ENCODE peak calls at places on chromosomes 2 and 18, in four cellular contexts. R is kidney, E is lower lobe of right lung, W is ovary. V is an unnamed sample.

GRCh38 chr2:127657232-127657595 is 11.3 kb downstream of the GPR17 start:
- DNase-seq in R (peak), E (peak), W (no peak), V (no peak)

GRCh38 chr18:7778181-7778580 is 211.1 kb downstream of the PTPRM start:
- DNase-seq in W (no peak), R (no peak), E (no peak), V (no peak)

GRCh38 chr2:28276076-28276618 is 116.5 kb upstream of the FOSL2 start:
- DNase-seq in E (no peak), W (no peak), R (no peak), V (peak)

GRCh38 chr18:33181016-33181415 is 259.5 kb downstream of the CCDC178 start:
- DNase-seq in W (no peak), E (no peak), R (no peak), V (no peak)

GRCh38 chr18:23916338-23916737 is 98.2 kb upstream of the TTC39C start:
- DNase-seq in R (no peak), W (no peak), E (no peak), V (no peak)

GRCh38 chr2:118457956-118458355 is 369.7 kb downstream of the INSIG2 start:
- DNase-seq in R (no peak), E (no peak), W (no peak), V (no peak)

GRCh38 chr2:11698009-11698922 is 28.3 kb upstream of the NTSR2 start:
- DNase-seq in E (peak), W (peak), R (peak), V (no peak)

GRCh38 chr2:219737270-219737691 is 109.9 kb downstream of the SLC4A3 start:
- DNase-seq in R (no peak), E (no peak), W (peak), V (no peak)

GRCh38 chr18:79393181-79393598 is 2.5 kb upstream of the NFATC1 start:
- DNase-seq in W (no peak), R (peak), E (no peak), V (no peak)

GRCh38 chr2:218516614-218517013 is 51.5 kb downstream of the USP37 start:
- DNase-seq in E (no peak), W (no peak), R (no peak), V (no peak)

GRCh38 chr2:187475499-187476248 is 27.6 kb upstream of the CALCRL start:
- DNase-seq in R (no peak), W (no peak), E (no peak), V (no peak)

GRCh38 chr2:205808493-205809121 is 126.3 kb downstream of the NRP2 start:
- DNase-seq in R (no peak), E (no peak), W (no peak), V (no peak)

GRCh38 chr2:127106457-127106997 is 427 bp downstream of the BIN1 start:
- DNase-seq in E (no peak), R (peak), W (peak), V (peak)

GRCh38 chr2:62565309-62565908 is 59.4 kb upstream of the TMEM17 start:
- DNase-seq in E (no peak), W (no peak), R (no peak), V (no peak)

GRCh38 chr2:43429366-43429765 is 166.5 kb downstream of the THADA start:
- DNase-seq in W (no peak), E (no peak), R (no peak), V (no peak)

GRCh38 chr2:83665894-83666293 is 793.2 kb downstream of the SUCLG1 start:
- DNase-seq in R (no peak), E (no peak), W (no peak), V (no peak)

GRCh38 chr18:13796515-13796914 is 27.4 kb upstream of the MC5R start:
- DNase-seq in R (no peak), E (no peak), W (no peak), V (no peak)

GRCh38 chr2:216486708-216487107 is 11.9 kb upstream of the RPL37A start:
- DNase-seq in E (no peak), R (no peak), W (no peak), V (no peak)

GRCh38 chr2:36698978-36699377 is 2.5 kb downstream of the VIT start:
- DNase-seq in E (no peak), W (no peak), R (no peak), V (no peak)

GRCh38 chr2:36696533-36696932 is at the start of gene VIT:
- DNase-seq in W (no peak), R (no peak), E (no peak), V (no peak)

GRCh38 chr2:36697424-36698066 is 1.0 kb downstream of the VIT start:
- DNase-seq in E (no peak), R (no peak), W (no peak), V (no peak)

GRCh38 chr2:36693825-36694224 is 2.7 kb upstream of the VIT start:
- DNase-seq in E (no peak), R (no peak), W (no peak), V (no peak)

DNA sequence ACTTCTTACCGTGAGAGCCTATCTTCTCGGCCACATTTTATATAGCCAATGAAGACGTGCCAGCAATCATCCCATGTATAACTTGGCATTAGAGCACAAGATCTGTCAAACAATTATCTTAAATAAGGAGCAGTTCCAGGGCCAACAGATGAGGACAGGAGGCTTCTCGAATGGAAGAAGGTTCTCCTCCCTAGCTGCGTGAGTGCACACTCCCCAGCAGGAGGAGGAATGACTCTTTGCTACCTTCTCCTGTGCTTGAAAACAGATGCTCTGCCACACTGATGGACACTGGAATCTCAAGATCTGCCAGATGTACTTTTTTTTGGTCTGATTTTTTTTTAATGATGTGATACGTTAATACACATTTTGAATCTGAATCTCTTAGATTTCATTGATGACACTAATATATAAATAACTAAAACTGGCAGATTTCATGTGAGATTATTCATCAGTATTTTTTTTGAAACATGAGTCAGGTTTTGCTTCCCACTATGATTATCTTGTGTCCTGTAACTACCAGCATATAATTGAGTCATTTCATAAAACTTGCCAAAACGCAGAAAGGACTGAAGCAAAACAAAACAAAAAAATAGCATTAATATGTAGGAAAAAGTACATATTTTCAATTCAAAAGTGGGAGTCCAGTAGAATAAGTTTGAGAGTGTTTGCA is 626 bp upstream of the VIT start:
- DNase-seq in W (no peak), R (no peak), E (no peak), V (no peak)
- TF ChIP-seq CTCF in W (peak), R (no peak), E (no peak), V (no peak)

DNA sequence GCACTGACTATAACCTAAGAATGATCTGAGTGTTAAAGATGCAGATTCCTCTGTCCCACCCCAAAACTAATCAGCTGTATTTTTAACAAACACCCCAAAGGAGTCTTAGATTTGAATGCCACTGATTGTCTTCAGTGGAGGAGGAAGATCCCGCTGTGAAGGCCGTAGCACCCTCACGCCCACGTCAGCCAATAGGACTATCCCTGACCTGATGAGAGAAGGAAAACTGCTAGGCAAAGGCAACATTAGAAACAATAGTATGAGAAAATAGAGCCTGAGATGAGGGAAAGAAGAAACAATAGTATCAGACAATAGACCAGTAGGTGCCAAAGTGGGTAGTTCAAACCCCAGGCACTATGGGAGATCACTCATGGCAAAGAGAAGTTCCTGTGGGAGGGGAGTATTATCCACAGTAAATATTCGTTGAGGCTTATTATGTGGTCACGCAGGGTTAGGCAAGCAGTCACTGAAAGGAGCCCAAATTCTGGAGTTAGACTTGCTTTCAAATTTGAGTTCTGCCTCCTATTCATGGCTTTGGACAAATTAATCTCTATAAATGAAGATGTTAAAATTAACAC is 2.8 kb downstream of the PCBP1 start:
- DNase-seq in E (no peak), R (no peak), W (no peak), V (no peak)
- TF ChIP-seq CTCF in E (no peak), R (no peak), W (no peak), V (no peak)

GRCh38 chr2:181570833-181571661 is 85.9 kb downstream of the CERKL start:
- DNase-seq in E (no peak), W (no peak), R (no peak), V (no peak)
- TF ChIP-seq CTCF in E (peak), W (no peak), R (no peak), V (no peak)

DNA sequence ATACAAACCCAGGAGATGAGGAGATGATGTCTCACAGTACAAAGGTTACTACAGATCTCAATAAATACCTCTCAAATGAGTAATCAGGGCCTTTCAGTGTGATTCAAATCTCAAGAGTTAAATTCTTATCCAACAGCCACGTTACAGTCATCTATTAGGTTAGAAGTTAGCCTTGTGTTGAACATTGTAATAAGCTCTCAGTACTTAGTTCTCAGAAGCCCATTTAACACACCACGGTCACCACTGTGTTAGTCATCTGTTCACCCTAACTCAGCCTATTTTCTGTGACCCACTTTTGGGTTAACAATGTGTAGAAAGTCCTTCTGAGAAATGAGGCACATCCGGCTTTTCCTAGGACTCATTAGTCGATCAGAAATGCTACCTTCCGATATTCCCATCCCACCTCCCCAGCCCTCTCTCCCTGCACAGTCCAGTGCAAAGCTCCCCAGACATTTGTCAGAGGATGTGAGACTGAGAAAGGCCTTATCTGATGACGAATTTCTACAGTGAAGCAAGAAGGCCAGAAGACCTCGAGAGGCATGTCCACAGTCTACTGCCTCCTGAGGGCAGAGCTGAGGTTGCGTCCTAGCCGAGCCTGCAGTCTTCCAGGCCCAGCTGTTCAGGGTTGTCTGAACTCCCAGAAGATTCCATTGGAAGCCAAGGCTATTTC is 92.5 kb downstream of the ACTR2 start:
- DNase-seq in W (no peak), E (no peak), R (no peak), V (peak)
- TF ChIP-seq CTCF in W (no peak), E (no peak), R (no peak), V (peak)

GRCh38 chr2:119649364-119649917 is 29.6 kb upstream of the TMEM177 start:
- DNase-seq in W (no peak), R (no peak), E (no peak), V (no peak)
- TF ChIP-seq CTCF in W (no peak), R (no peak), E (no peak), V (no peak)

GRCh38 chr2:54109848-54110247 is 5.6 kb upstream of the ACYP2 start:
- DNase-seq in E (no peak), R (no peak), W (no peak), V (no peak)

GRCh38 chr2:54120950-54121349 is 5.5 kb downstream of the ACYP2 start:
- DNase-seq in E (no peak), W (no peak), R (no peak), V (no peak)

GRCh38 chr2:54114936-54115283 is 505 bp upstream of the ACYP2 start:
- DNase-seq in E (no peak), R (no peak), W (no peak), V (no peak)

DNA sequence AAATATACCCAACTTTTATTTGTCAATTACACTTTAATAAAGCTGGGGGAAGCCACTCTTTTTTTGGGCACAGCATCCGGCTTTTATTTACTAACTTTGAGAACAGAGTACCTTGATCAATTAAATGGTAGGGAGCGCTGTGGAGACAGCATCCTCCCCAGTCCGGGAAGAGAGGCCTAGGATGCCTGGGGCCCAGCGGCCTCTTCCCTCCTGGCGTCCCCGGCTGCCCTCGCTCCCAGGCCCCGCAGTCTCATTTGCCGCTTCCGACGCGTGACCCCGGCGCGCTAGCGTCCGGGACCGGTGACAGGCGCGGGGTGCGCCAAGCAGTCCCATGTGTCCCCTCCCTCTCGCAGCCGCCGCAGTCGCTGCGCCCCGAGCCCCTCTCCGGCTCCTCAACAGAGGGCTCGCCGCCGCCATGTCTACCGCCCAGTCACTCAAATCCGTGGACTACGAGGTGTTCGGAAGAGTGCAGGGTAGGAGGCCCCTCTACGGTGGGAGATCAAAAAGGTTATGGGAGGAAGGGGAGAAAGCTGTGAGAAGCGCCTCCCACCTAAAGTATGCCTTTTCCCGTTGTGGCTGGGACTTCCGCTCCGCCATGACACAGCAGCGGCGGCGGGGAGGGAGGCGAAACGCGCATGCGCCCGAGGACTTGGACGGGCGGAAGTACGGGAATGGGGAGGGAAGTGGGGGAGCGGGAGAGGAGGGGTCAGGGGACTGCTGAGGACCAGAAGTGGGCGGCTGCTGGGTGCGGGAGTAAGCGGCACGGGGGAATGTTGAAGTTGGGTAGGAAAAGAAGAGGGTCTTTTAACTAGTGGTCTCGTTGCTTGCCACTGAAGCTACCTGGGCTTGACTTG is at the start of gene ACYP2:
- DNase-seq in E (peak), W (peak), R (peak), V (peak)
- TF ChIP-seq CTCF in E (peak), W (no peak), R (peak), V (no peak)

GRCh38 chr2:189661148-189661956 is at the start of gene ASNSD1:
- DNase-seq in E (peak), R (peak), W (peak), V (peak)
- TF ChIP-seq CTCF in E (peak), R (peak), W (peak), V (peak)

GRCh38 chr18:68839701-68840100 is 41.8 kb downstream of the CCDC102B start:
- DNase-seq in E (no peak), R (no peak), W (no peak), V (no peak)

GRCh38 chr18:68841301-68841700 is 43.4 kb downstream of the CCDC102B start:
- DNase-seq in R (no peak), E (no peak), W (no peak), V (no peak)

GRCh38 chr18:68840554-68841263 is 42.8 kb downstream of the CCDC102B start:
- DNase-seq in E (no peak), W (no peak), R (no peak), V (peak)

GRCh38 chr18:68847219-68847860 is 49.5 kb downstream of the CCDC102B start:
- DNase-seq in E (no peak), R (no peak), W (no peak), V (no peak)

GRCh38 chr18:68843467-68844089 is 45.7 kb downstream of the CCDC102B start:
- DNase-seq in E (no peak), W (no peak), R (no peak), V (no peak)
- TF ChIP-seq CTCF in E (no peak), W (no peak), R (no peak), V (peak)